ENCODE peak calls at places on chromosomes 4 and X, in four cellular contexts. One of them, this sample, is unnamed.

GRCh38 chrX:119989905-119990408 is 46.4 kb upstream of the NKAP start:
- DNase-seq in neural progenitor cell: peak; percentile 46
- DNase-seq in WTC11: peak; percentile 14
- DNase-seq in tibial nerve: no peak
- DNase-seq in this sample: no peak

GRCh38 chrX:13008189-13008533 is 33.3 kb downstream of the TMSB4X start:
- DNase-seq in neural progenitor cell: no peak
- DNase-seq in WTC11: no peak
- DNase-seq in tibial nerve: no peak
- DNase-seq in this sample: no peak

GRCh38 chr4:139763668-139764067 is 98.0 kb downstream of the MGST2 start:
- DNase-seq in neural progenitor cell: no peak
- DNase-seq in WTC11: no peak
- DNase-seq in tibial nerve: no peak
- DNase-seq in this sample: no peak

GRCh38 chr4:148542922-148543623 is 100.9 kb upstream of the NR3C2 start:
- DNase-seq in neural progenitor cell: no peak
- DNase-seq in WTC11: no peak
- DNase-seq in tibial nerve: no peak
- DNase-seq in this sample: no peak

GRCh38 chr4:2411786-2412510 is 6.5 kb downstream of the ZFYVE28 start:
- DNase-seq in neural progenitor cell: peak; percentile 1
- DNase-seq in WTC11: peak; percentile 8
- DNase-seq in tibial nerve: no peak
- DNase-seq in this sample: no peak

GRCh38 chrX:72130762-72131231 is 918 bp downstream of the RTL5 start:
- DNase-seq in neural progenitor cell: peak; percentile 23
- DNase-seq in WTC11: peak; percentile 36
- DNase-seq in tibial nerve: no peak
- DNase-seq in this sample: no peak

GRCh38 chr4:7052923-7053715 is 9.9 kb downstream of the TADA2B start:
- DNase-seq in neural progenitor cell: no peak
- DNase-seq in WTC11: no peak
- DNase-seq in tibial nerve: no peak
- DNase-seq in this sample: no peak

GRCh38 chr4:89836031-89836777 is 757 bp downstream of the SNCA start:
- DNase-seq in neural progenitor cell: peak; percentile 31
- DNase-seq in WTC11: peak; percentile 56
- DNase-seq in tibial nerve: no peak
- DNase-seq in this sample: no peak

GRCh38 chr4:81607947-81608346 is 136.2 kb upstream of the RASGEF1B start:
- DNase-seq in neural progenitor cell: no peak
- DNase-seq in WTC11: no peak
- DNase-seq in tibial nerve: no peak
- DNase-seq in this sample: no peak

GRCh38 chr4:2135083-2135482 is 76.0 kb downstream of the NAT8L start:
- DNase-seq in neural progenitor cell: no peak
- DNase-seq in WTC11: no peak
- DNase-seq in tibial nerve: no peak
- DNase-seq in this sample: no peak

GRCh38 chr4:2817701-2818350 is 24.9 kb downstream of the SH3BP2 start:
- DNase-seq in neural progenitor cell: peak; percentile 81
- DNase-seq in WTC11: peak; percentile 65
- DNase-seq in tibial nerve: no peak
- DNase-seq in this sample: no peak

GRCh38 chrX:133984857-133985163 is 584 bp downstream of the GPC3 start:
- DNase-seq in neural progenitor cell: no peak
- DNase-seq in WTC11: no peak
- DNase-seq in tibial nerve: no peak
- DNase-seq in this sample: no peak

GRCh38 chr4:116070283-116070682 is 956.9 kb upstream of the NDST4 start:
- DNase-seq in neural progenitor cell: no peak
- DNase-seq in WTC11: no peak
- DNase-seq in tibial nerve: no peak
- DNase-seq in this sample: no peak

GRCh38 chr4:112036881-112037280 is 108.4 kb upstream of the FAM241A start:
- DNase-seq in neural progenitor cell: peak; percentile 9
- DNase-seq in WTC11: no peak
- DNase-seq in tibial nerve: no peak
- DNase-seq in this sample: no peak

GRCh38 chr4:80101768-80102116 is 28.7 kb upstream of the ANTXR2 start:
- DNase-seq in neural progenitor cell: no peak
- DNase-seq in WTC11: no peak
- DNase-seq in tibial nerve: no peak
- DNase-seq in this sample: no peak

GRCh38 chr4:77045490-77045889 is 30.3 kb downstream of the CCNI start:
- DNase-seq in neural progenitor cell: peak; percentile 50
- DNase-seq in WTC11: no peak
- DNase-seq in tibial nerve: no peak
- DNase-seq in this sample: no peak

GRCh38 chr4:25567253-25567652 is 88.4 kb upstream of the SLC34A2 start:
- DNase-seq in neural progenitor cell: no peak
- DNase-seq in WTC11: no peak
- DNase-seq in tibial nerve: no peak
- DNase-seq in this sample: no peak

GRCh38 chrX:3145716-3146115 is 104.4 kb downstream of the ARSF start:
- DNase-seq in neural progenitor cell: peak; percentile 16
- DNase-seq in WTC11: no peak
- DNase-seq in tibial nerve: no peak
- DNase-seq in this sample: no peak

GRCh38 chr4:174156239-174156826 is 127.1 kb downstream of the FBXO8 start:
- DNase-seq in neural progenitor cell: peak; percentile 44
- DNase-seq in WTC11: no peak
- DNase-seq in tibial nerve: no peak
- DNase-seq in this sample: no peak

GRCh38 chr4:76007089-76007559 is at the start of gene CXCL9:
- DNase-seq in neural progenitor cell: no peak
- DNase-seq in WTC11: no peak
- DNase-seq in tibial nerve: no peak
- DNase-seq in this sample: no peak

GRCh38 chrX:9682456-9682855 is 83.2 kb downstream of the GPR143 start:
- DNase-seq in neural progenitor cell: peak; percentile 13
- DNase-seq in WTC11: no peak
- DNase-seq in tibial nerve: no peak
- DNase-seq in this sample: no peak

GRCh38 chr4:183426507-183426906 is 17.9 kb upstream of the CDKN2AIP start:
- DNase-seq in neural progenitor cell: no peak
- DNase-seq in WTC11: no peak
- DNase-seq in tibial nerve: no peak
- DNase-seq in this sample: no peak

GRCh38 chrX:9844936-9845573 is 58.8 kb downstream of the SHROOM2 start:
- DNase-seq in neural progenitor cell: no peak
- DNase-seq in WTC11: no peak
- DNase-seq in tibial nerve: no peak
- DNase-seq in this sample: no peak

GRCh38 chrX:850471-850916 is 219.9 kb downstream of the SHOX start:
- DNase-seq in neural progenitor cell: peak; percentile 52
- DNase-seq in WTC11: peak; percentile 26
- DNase-seq in tibial nerve: no peak
- DNase-seq in this sample: no peak

DNA sequence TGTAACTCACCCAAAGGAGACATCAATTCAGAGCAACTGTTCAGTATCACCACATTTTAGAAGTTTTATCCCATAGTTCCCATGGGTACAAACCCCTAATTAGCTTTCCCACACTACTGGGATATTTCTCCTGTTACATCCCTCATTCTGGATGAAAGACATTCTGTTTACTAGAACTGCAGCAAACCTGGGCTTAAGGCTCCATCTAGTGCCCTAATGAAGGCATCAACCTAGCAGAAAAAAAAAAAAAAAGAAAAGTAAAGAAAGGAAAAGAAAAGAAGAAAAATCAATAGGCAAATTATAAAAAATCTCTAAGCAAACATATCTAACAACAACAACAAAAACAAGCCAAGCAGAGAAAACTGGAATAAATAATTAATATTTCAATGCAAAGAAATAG is 133.7 kb upstream of the CPXCR1 start:
- DNase-seq in neural progenitor cell: peak; percentile 77
- DNase-seq in WTC11: no peak
- DNase-seq in tibial nerve: no peak
- DNase-seq in this sample: no peak
- TF ChIP-seq CTCF in neural progenitor cell: peak; percentile 90
- TF ChIP-seq CTCF in WTC11: no peak
- TF ChIP-seq CTCF in tibial nerve: peak; percentile 11
- TF ChIP-seq CTCF in this sample: no peak

GRCh38 chrX:22278375-22278774 is 5.7 kb downstream of the CBLL2 start:
- DNase-seq in neural progenitor cell: no peak
- DNase-seq in WTC11: no peak
- DNase-seq in tibial nerve: no peak
- DNase-seq in this sample: no peak
- TF ChIP-seq CTCF in neural progenitor cell: no peak
- TF ChIP-seq CTCF in WTC11: no peak
- TF ChIP-seq CTCF in tibial nerve: no peak
- TF ChIP-seq CTCF in this sample: no peak

GRCh38 chr4:188242041-188242440 is 102.8 kb downstream of the TRIML1 start:
- DNase-seq in neural progenitor cell: no peak
- DNase-seq in WTC11: no peak
- DNase-seq in tibial nerve: no peak
- DNase-seq in this sample: no peak

GRCh38 chr4:188245651-188246050 is 106.4 kb downstream of the TRIML1 start:
- DNase-seq in neural progenitor cell: peak; percentile 47
- DNase-seq in WTC11: no peak
- DNase-seq in tibial nerve: no peak
- DNase-seq in this sample: no peak

DNA sequence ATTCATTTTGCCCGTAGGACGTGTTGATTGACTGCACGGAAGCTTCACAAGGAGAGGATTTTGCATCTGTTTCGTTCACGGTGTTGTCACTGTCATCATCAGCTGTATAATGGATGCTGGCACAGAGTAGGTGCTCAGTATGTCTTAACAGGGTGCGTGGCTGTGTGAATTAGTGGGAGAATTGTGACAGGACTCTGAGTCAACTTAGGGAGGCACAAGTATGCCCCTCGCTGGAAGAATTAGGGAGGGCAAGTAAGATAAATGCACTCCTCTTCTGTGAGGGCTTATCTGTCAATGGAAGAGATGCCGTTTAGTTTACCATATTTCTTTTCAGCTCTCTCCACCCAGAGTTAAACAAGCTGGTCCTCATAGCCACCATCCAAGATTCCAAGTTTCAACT is 107.2 kb downstream of the TRIML1 start:
- DNase-seq in neural progenitor cell: peak; percentile 50
- DNase-seq in WTC11: peak; percentile 28
- DNase-seq in tibial nerve: no peak
- DNase-seq in this sample: no peak
- TF ChIP-seq CTCF in neural progenitor cell: peak; percentile 54
- TF ChIP-seq CTCF in WTC11: no peak
- TF ChIP-seq CTCF in tibial nerve: no peak
- TF ChIP-seq CTCF in this sample: no peak

GRCh38 chrX:30935985-30936384 is 46.9 kb upstream of the TAB3 start:
- DNase-seq in neural progenitor cell: peak; percentile 24
- DNase-seq in WTC11: peak; percentile 20
- DNase-seq in tibial nerve: no peak
- DNase-seq in this sample: no peak
- TF ChIP-seq CTCF in neural progenitor cell: peak; percentile 29
- TF ChIP-seq CTCF in WTC11: no peak
- TF ChIP-seq CTCF in tibial nerve: no peak
- TF ChIP-seq CTCF in this sample: no peak

GRCh38 chrX:4787971-4788370 is 1074.5 kb upstream of the PRKX start:
- DNase-seq in neural progenitor cell: no peak
- DNase-seq in WTC11: no peak
- DNase-seq in tibial nerve: no peak
- DNase-seq in this sample: no peak
- TF ChIP-seq CTCF in neural progenitor cell: no peak
- TF ChIP-seq CTCF in WTC11: no peak
- TF ChIP-seq CTCF in tibial nerve: no peak
- TF ChIP-seq CTCF in this sample: no peak

DNA sequence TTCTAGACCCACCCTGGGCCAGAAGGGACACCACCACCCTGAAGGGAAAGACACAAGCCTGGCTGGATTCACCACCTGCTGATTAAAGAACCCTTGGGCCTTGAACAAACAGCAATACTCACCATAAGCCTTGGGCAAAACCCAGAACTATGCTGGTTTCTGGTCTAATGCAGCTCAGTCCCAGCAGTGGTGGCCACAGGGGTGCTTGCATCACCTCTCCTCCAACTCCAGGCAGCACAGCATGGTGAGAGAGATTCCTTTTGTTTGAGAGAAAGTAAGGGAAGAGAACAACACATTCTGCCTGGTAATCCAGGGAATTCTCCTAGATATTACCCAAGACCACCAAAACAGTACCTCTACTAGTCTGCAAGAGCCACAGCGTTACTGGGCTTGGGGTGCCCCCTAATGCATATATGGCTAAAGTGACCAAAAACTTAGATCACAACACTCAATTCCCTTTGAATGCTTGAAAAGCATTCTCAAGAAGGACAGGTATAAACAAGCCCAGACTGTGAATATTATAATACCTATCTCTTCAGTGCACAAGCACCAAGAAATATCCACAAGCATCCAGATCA is 25.7 kb downstream of the RNF128 start:
- DNase-seq in neural progenitor cell: peak; percentile 42
- DNase-seq in WTC11: peak; percentile 23
- DNase-seq in tibial nerve: no peak
- DNase-seq in this sample: no peak
- TF ChIP-seq CTCF in neural progenitor cell: peak; percentile 52
- TF ChIP-seq CTCF in WTC11: no peak
- TF ChIP-seq CTCF in tibial nerve: no peak
- TF ChIP-seq CTCF in this sample: no peak

DNA sequence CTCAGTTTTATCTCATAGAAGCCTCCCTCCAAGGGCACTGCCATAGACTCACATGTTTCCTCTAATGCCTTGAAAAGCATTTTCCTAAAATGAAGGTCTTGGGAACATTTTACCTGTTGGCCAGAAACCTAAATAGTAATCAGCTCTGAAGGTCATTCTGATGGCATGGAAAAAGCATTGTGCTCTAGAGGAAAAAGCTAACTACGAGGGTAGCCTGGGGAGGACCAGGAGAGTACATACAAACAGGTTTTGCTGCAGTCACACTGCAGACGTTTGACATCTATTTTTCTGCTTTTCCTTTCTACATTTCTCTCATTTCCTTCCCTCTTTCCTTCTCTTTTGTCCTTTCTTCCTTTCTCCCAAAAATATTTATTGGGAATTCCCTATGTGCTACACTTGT is 103.3 kb upstream of the SORBS2 start:
- DNase-seq in neural progenitor cell: no peak
- DNase-seq in WTC11: no peak
- DNase-seq in tibial nerve: no peak
- DNase-seq in this sample: no peak
- TF ChIP-seq CTCF in neural progenitor cell: no peak
- TF ChIP-seq CTCF in WTC11: no peak
- TF ChIP-seq CTCF in tibial nerve: no peak
- TF ChIP-seq CTCF in this sample: no peak

This sample was measured in natural killer cell.